ENCODE peak calls at places on chromosomes 6 and 20, in five cellular contexts. One of them, this sample, is unnamed.
A peak's percentile ranks its signal among the peaks of the same experiment; 100 is the strongest.

GRCh38 chr20:63116412-63117106 is 99.4 kb downstream of the YTHDF1 start:
- DNase-seq in tibial artery: no peak
- DNase-seq in CD4-positive, alpha-beta T cell: no peak
- DNase-seq in EL: no peak
- DNase-seq in left cardiac atrium: peak; percentile 30
- DNase-seq in this sample: no peak

GRCh38 chr6:106253194-106253593 is 72.4 kb downstream of the ATG5 start:
- DNase-seq in tibial artery: no peak
- DNase-seq in CD4-positive, alpha-beta T cell: no peak
- DNase-seq in EL: peak; percentile 93
- DNase-seq in left cardiac atrium: no peak
- DNase-seq in this sample: no peak

GRCh38 chr6:22779062-22779461 is 209.7 kb downstream of the HDGFL1 start:
- DNase-seq in tibial artery: no peak
- DNase-seq in CD4-positive, alpha-beta T cell: no peak
- DNase-seq in EL: no peak
- DNase-seq in left cardiac atrium: no peak
- DNase-seq in this sample: no peak

GRCh38 chr6:72522735-72523141 is 99.1 kb upstream of the KCNQ5 start:
- DNase-seq in tibial artery: no peak
- DNase-seq in CD4-positive, alpha-beta T cell: peak; percentile 14
- DNase-seq in EL: no peak
- DNase-seq in left cardiac atrium: no peak
- DNase-seq in this sample: peak; percentile 9

GRCh38 chr6:125789167-125789566 is 1.6 kb upstream of the NCOA7 start:
- DNase-seq in tibial artery: peak; percentile 59
- DNase-seq in CD4-positive, alpha-beta T cell: no peak
- DNase-seq in EL: no peak
- DNase-seq in left cardiac atrium: no peak
- DNase-seq in this sample: no peak

GRCh38 chr6:111989743-111990142 is 64.2 kb upstream of the CCN6 start:
- DNase-seq in tibial artery: no peak
- DNase-seq in CD4-positive, alpha-beta T cell: no peak
- DNase-seq in EL: no peak
- DNase-seq in left cardiac atrium: no peak
- DNase-seq in this sample: no peak

GRCh38 chr6:101114703-101115102 is 233.6 kb upstream of the ASCC3 start:
- DNase-seq in tibial artery: no peak
- DNase-seq in CD4-positive, alpha-beta T cell: no peak
- DNase-seq in EL: peak; percentile 46
- DNase-seq in left cardiac atrium: no peak
- DNase-seq in this sample: peak; percentile 10

GRCh38 chr20:44026932-44027685 is 112.5 kb downstream of the TOX2 start:
- DNase-seq in tibial artery: no peak
- DNase-seq in CD4-positive, alpha-beta T cell: no peak
- DNase-seq in EL: no peak
- DNase-seq in left cardiac atrium: no peak
- DNase-seq in this sample: no peak

GRCh38 chr20:11124849-11125505 is 451.2 kb upstream of the JAG1 start:
- DNase-seq in tibial artery: no peak
- DNase-seq in CD4-positive, alpha-beta T cell: no peak
- DNase-seq in EL: no peak
- DNase-seq in left cardiac atrium: no peak
- DNase-seq in this sample: no peak

GRCh38 chr20:61742097-61742805 is 323.4 kb downstream of the TAF4 start:
- DNase-seq in tibial artery: no peak
- DNase-seq in CD4-positive, alpha-beta T cell: no peak
- DNase-seq in EL: no peak
- DNase-seq in left cardiac atrium: peak; percentile 10
- DNase-seq in this sample: no peak

GRCh38 chr20:8933391-8933807 is 135.5 kb upstream of the PLCB4 start:
- DNase-seq in tibial artery: peak; percentile 51
- DNase-seq in CD4-positive, alpha-beta T cell: no peak
- DNase-seq in EL: no peak
- DNase-seq in left cardiac atrium: no peak
- DNase-seq in this sample: no peak